ENCODE peak calls at places on chromosomes 12 and 14, in eight cellular contexts. X is OCI-LY7, T is glutamatergic neuron, C is left ventricle myocardium inferior, I is cardiac fibroblast, F is fibroblast of mammary gland, R is AG04449, Z is fibroblast of lung. L is an unnamed sample.

GRCh38 chr14:79091381-79091963 is 921.3 kb downstream of the NRXN3 start:
- DNase-seq in X (no peak), T (no peak), C (no peak), I (no peak), F (no peak), R (no peak), Z (no peak), L (no peak)

GRCh38 chr14:105165134-105165704 is 3.4 kb downstream of the JAG2 start:
- DNase-seq in X (peak), T (no peak), C (no peak), I (no peak), F (no peak), R (no peak), Z (no peak), L (no peak)

GRCh38 chr12:52052471-52053186 is 1.4 kb downstream of the NR4A1 start:
- DNase-seq in X (peak), T (no peak), C (no peak), I (no peak), F (no peak), R (no peak), Z (no peak), L (no peak)

GRCh38 chr12:53993397-53994267 is 6.3 kb upstream of the HOXC9 start:
- DNase-seq in X (no peak), T (no peak), C (no peak), I (no peak), F (no peak), R (no peak), Z (no peak), L (no peak)

GRCh38 chr14:61736751-61737150 is 25.5 kb upstream of the SNAPC1 start:
- DNase-seq in X (no peak), T (no peak), C (no peak), I (peak), F (no peak), R (no peak), Z (peak), L (no peak)

GRCh38 chr14:75876526-75876925 is 105.3 kb downstream of the TGFB3 start:
- DNase-seq in X (no peak), T (no peak), C (no peak), I (peak), F (peak), R (no peak), Z (peak), L (no peak)

GRCh38 chr14:99252940-99253868 is 18.8 kb downstream of the BCL11B start:
- DNase-seq in X (no peak), T (no peak), C (no peak), I (no peak), F (no peak), R (no peak), Z (no peak), L (no peak)

GRCh38 chr12:3698218-3698974 is 54.5 kb downstream of the CRACR2A start:
- DNase-seq in X (no peak), T (no peak), C (no peak), I (peak), F (peak), R (peak), Z (peak), L (no peak)

GRCh38 chr14:57051633-57052032 is 217.1 kb downstream of the EXOC5 start:
- DNase-seq in X (no peak), T (no peak), C (no peak), I (no peak), F (no peak), R (no peak), Z (no peak), L (no peak)

GRCh38 chr12:3523728-3524127 is 32.7 kb downstream of the PRMT8 start:
- DNase-seq in X (no peak), T (no peak), C (no peak), I (no peak), F (peak), R (no peak), Z (no peak), L (no peak)

GRCh38 chr14:61080591-61081010 is 99.6 kb downstream of the SLC38A6 start:
- DNase-seq in X (peak), T (peak), C (no peak), I (peak), F (peak), R (peak), Z (peak), L (peak)

GRCh38 chr12:54016478-54016964 is 7.7 kb downstream of the HOXC8 start:
- DNase-seq in X (no peak), T (no peak), C (no peak), I (no peak), F (peak), R (peak), Z (no peak), L (no peak)

GRCh38 chr12:59636945-59637656 is 41.3 kb downstream of the SLC16A7 start:
- DNase-seq in X (no peak), T (no peak), C (no peak), I (no peak), F (no peak), R (no peak), Z (no peak), L (no peak)

GRCh38 chr12:63875703-63876102 is 31.2 kb downstream of the SRGAP1 start:
- DNase-seq in X (no peak), T (no peak), C (no peak), I (no peak), F (no peak), R (no peak), Z (no peak), L (no peak)

GRCh38 chr12:83848702-83849101 is 1063.9 kb downstream of the SLC6A15 start:
- DNase-seq in X (no peak), T (no peak), C (no peak), I (no peak), F (no peak), R (no peak), Z (no peak), L (no peak)

GRCh38 chr14:67547224-67547780 is 14.2 kb downstream of the PLEKHH1 start:
- DNase-seq in X (no peak), T (no peak), C (no peak), I (no peak), F (no peak), R (no peak), Z (no peak), L (no peak)

GRCh38 chr12:13347241-13348043 is 150.9 kb downstream of the EMP1 start:
- DNase-seq in X (no peak), T (no peak), C (no peak), I (peak), F (peak), R (peak), Z (peak), L (no peak)

GRCh38 chr12:100229036-100229635 is 28.5 kb downstream of the ACTR6 start:
- DNase-seq in X (peak), T (no peak), C (no peak), I (peak), F (peak), R (no peak), Z (peak), L (no peak)

GRCh38 chr14:104248203-104249055 is 110.0 kb downstream of the KIF26A start:
- DNase-seq in X (no peak), T (no peak), C (no peak), I (no peak), F (no peak), R (no peak), Z (no peak), L (no peak)

GRCh38 chr12:50992814-50993213 is 33.4 kb downstream of the SLC11A2 start:
- DNase-seq in X (no peak), T (no peak), C (peak), I (no peak), F (no peak), R (no peak), Z (no peak), L (no peak)

GRCh38 chr14:72892879-72893635 is 844 bp downstream of the DPF3 start:
- DNase-seq in X (peak), T (peak), C (peak), I (peak), F (no peak), R (no peak), Z (peak), L (peak)

GRCh38 chr12:117466677-117467362 is 105.4 kb upstream of the NOS1 start:
- DNase-seq in X (no peak), T (peak), C (no peak), I (no peak), F (no peak), R (no peak), Z (no peak), L (no peak)

GRCh38 chr12:1093166-1093751 is 102.2 kb downstream of the ERC1 start:
- DNase-seq in X (peak), T (no peak), C (no peak), I (peak), F (peak), R (no peak), Z (peak), L (peak)

GRCh38 chr12:120598674-120599463 is 17.7 kb upstream of the POP5 start:
- DNase-seq in X (no peak), T (no peak), C (no peak), I (peak), F (peak), R (no peak), Z (peak), L (peak)

GRCh38 chr12:43551971-43552559 is at the start of gene ADAMTS20:
- DNase-seq in X (no peak), T (peak), C (no peak), I (no peak), F (no peak), R (no peak), Z (peak), L (peak)

GRCh38 chr14:101862177-101862576 is 100.7 kb downstream of the PPP2R5C start:
- DNase-seq in X (no peak), T (no peak), C (no peak), I (peak), F (peak), R (no peak), Z (peak), L (no peak)

GRCh38 chr12:109444263-109444662 is 32.8 kb downstream of the KCTD10 start:
- DNase-seq in X (no peak), T (no peak), C (no peak), I (no peak), F (no peak), R (no peak), Z (no peak), L (no peak)

GRCh38 chr14:74207943-74208342 is 31.3 kb upstream of the VSX2 start:
- DNase-seq in X (peak), T (no peak), C (no peak), I (no peak), F (peak), R (no peak), Z (no peak), L (no peak)
- TF ChIP-seq CTCF in X (peak), T (no peak), C (no peak), I (peak), F (peak), R (no peak), Z (peak), L (no peak)

GRCh38 chr12:93677195-93678064 is at the start of gene CRADD:
- DNase-seq in X (peak), T (peak), C (peak), I (peak), F (peak), R (peak), Z (peak), L (peak)
- TF ChIP-seq CTCF in X (no peak), T (peak), C (no peak), I (no peak), F (no peak), R (no peak), Z (no peak), L (no peak)

GRCh38 chr14:30445852-30446251 is 113.1 kb upstream of the G2E3 start:
- DNase-seq in X (no peak), T (no peak), C (no peak), I (no peak), F (no peak), R (no peak), Z (no peak), L (no peak)

GRCh38 chr14:30443368-30444007 is 115.5 kb upstream of the G2E3 start:
- DNase-seq in X (peak), T (no peak), C (no peak), I (peak), F (peak), R (no peak), Z (peak), L (no peak)

GRCh38 chr14:30444451-30444850 is 114.5 kb upstream of the G2E3 start:
- DNase-seq in X (no peak), T (no peak), C (no peak), I (no peak), F (no peak), R (no peak), Z (no peak), L (no peak)

GRCh38 chr14:30440986-30441385 is 118.0 kb upstream of the G2E3 start:
- DNase-seq in X (no peak), T (no peak), C (no peak), I (no peak), F (peak), R (no peak), Z (no peak), L (no peak)

GRCh38 chr14:30445394-30445793 is 113.6 kb upstream of the G2E3 start:
- DNase-seq in X (no peak), T (no peak), C (no peak), I (no peak), F (no peak), R (no peak), Z (no peak), L (no peak)
- TF ChIP-seq CTCF in X (no peak), T (no peak), C (no peak), I (no peak), F (no peak), R (no peak), Z (no peak), L (no peak)

DNA sequence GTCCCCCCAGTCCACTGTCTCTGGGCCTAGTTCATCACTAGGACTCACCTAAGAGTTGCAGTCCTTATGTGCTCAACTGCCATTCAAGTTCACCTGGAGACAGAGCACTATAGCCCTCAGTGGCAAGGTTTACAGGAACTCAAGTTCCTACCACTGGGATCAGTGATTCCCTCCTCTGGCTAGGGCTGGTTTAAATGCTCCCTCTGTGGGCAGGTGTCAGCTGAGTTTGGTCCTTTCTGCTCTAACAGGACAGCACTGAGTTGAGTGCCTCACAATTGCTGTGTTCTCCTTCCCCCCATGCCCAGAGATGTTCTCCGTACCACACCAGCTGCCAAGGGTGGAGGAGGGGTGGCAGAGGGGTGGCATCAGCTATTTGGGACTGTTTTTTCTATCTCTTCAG is 20.8 kb upstream of the SAV1 start:
- DNase-seq in X (no peak), T (no peak), C (no peak), I (no peak), F (no peak), R (no peak), Z (no peak), L (no peak)
- TF ChIP-seq CTCF in X (no peak), T (no peak), C (peak), I (no peak), F (no peak), R (no peak), Z (no peak), L (no peak)

DNA sequence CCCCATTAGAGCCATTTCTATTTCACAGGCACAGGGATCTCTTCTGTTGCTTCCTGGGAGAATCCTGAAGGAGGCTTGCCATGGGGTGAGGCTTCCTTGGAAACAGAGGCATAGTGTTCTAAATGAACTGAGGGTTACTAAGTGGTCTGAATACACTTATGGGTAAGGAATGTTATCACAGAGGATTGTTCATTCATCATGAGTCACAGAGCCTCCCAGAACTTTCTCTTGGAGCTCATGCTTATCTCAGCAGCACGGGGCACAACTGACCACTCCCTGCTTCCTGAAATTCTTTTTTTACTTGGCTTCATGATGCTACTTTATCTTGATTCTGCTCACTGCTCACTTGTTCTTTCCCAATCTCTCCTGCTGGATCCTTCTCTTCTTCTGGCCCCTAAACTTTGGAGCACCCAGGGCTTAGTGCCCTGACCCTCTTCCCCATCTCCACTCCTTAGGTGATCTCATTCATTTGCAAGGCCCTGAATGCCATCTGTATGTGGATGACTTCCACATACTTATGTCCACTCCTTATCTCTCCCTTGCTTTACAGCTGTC is 57.9 kb downstream of the ANO6 start:
- DNase-seq in X (no peak), T (no peak), C (no peak), I (peak), F (peak), R (peak), Z (peak), L (no peak)
- TF ChIP-seq CTCF in X (no peak), T (no peak), C (no peak), I (no peak), F (no peak), R (no peak), Z (no peak), L (no peak)

GRCh38 chr12:108237272-108237671 is 101.8 kb downstream of the CMKLR1 start:
- DNase-seq in X (no peak), T (peak), C (no peak), I (no peak), F (peak), R (no peak), Z (no peak), L (no peak)
- TF ChIP-seq CTCF in X (peak), T (no peak), C (no peak), I (no peak), F (peak), R (peak), Z (no peak), L (no peak)

L was measured in GM13976.